ENCODE peak calls at places on chromosome 17, in five cellular contexts. U is fibroblast of lung, D is mammary epithelial cell, Z is heart right ventricle, N is gastrocnemius medialis. V is an unnamed sample.

GRCh38 chr17:30263552-30264333 is 28.0 kb downstream of the BLMH start:
- DNase-seq in U (no peak), D (no peak), Z (no peak), N (no peak), V (no peak)

GRCh38 chr17:58640202-58640601 is 51.6 kb downstream of the TEX14 start:
- DNase-seq in U (no peak), D (no peak), Z (no peak), N (no peak), V (no peak)

GRCh38 chr17:71966459-71967313 is 154.1 kb upstream of the SOX9 start:
- DNase-seq in U (no peak), D (no peak), Z (no peak), N (peak), V (peak)

GRCh38 chr17:79945591-79946255 is 89.9 kb downstream of the TBC1D16 start:
- DNase-seq in U (no peak), D (no peak), Z (no peak), N (no peak), V (no peak)

GRCh38 chr17:49241763-49242312 is 11.3 kb upstream of the PHOSPHO1 start:
- DNase-seq in U (no peak), D (no peak), Z (no peak), N (no peak), V (no peak)

GRCh38 chr17:52032454-52032853 is 126.1 kb downstream of the CA10 start:
- DNase-seq in U (no peak), D (no peak), Z (no peak), N (no peak), V (no peak)

GRCh38 chr17:2400474-2400866 is 390 bp downstream of the MNT start:
- DNase-seq in U (no peak), D (peak), Z (peak), N (no peak), V (no peak)

GRCh38 chr17:37530420-37530819 is 40.7 kb downstream of the DUSP14 start:
- DNase-seq in U (peak), D (no peak), Z (no peak), N (no peak), V (no peak)

GRCh38 chr17:36597229-36597628 is 4.2 kb upstream of the MRM1 start:
- DNase-seq in U (no peak), D (no peak), Z (no peak), N (no peak), V (no peak)

GRCh38 chr17:2230877-2231276 is 72.7 kb downstream of the SMG6 start:
- DNase-seq in U (no peak), D (no peak), Z (no peak), N (no peak), V (no peak)

GRCh38 chr17:81385320-81386111 is 9.7 kb upstream of the BAHCC1 start:
- DNase-seq in U (peak), D (no peak), Z (no peak), N (no peak), V (no peak)

GRCh38 chr17:78924481-78925151 is 571 bp downstream of the TIMP2 start:
- DNase-seq in U (no peak), D (no peak), Z (peak), N (no peak), V (no peak)

GRCh38 chr17:1972429-1973160 is 52.5 kb downstream of the RTN4RL1 start:
- DNase-seq in U (no peak), D (no peak), Z (no peak), N (no peak), V (no peak)

GRCh38 chr17:35521150-35521549 is 16.3 kb downstream of the SLFN12L start:
- DNase-seq in U (no peak), D (no peak), Z (no peak), N (no peak), V (no peak)

GRCh38 chr17:67477687-67478086 is 100.6 kb downstream of the PITPNC1 start:
- DNase-seq in U (peak), D (peak), Z (no peak), N (no peak), V (no peak)

GRCh38 chr17:62704381-62704971 is 77.0 kb downstream of the MRC2 start:
- DNase-seq in U (peak), D (peak), Z (no peak), N (no peak), V (no peak)

GRCh38 chr17:67837965-67838364 is 12.7 kb downstream of the BPTF start:
- DNase-seq in U (no peak), D (no peak), Z (no peak), N (no peak), V (no peak)

GRCh38 chr17:13825526-13826040 is 223.9 kb upstream of the HS3ST3A1 start:
- DNase-seq in U (no peak), D (no peak), Z (no peak), N (no peak), V (no peak)

GRCh38 chr17:67011527-67012175 is 32.7 kb upstream of the CACNG1 start:
- DNase-seq in U (no peak), D (no peak), Z (no peak), N (no peak), V (no peak)

GRCh38 chr17:42394838-42395237 is 6.6 kb upstream of the STAT3 start:
- DNase-seq in U (no peak), D (no peak), Z (no peak), N (no peak), V (no peak)

GRCh38 chr17:32445976-32446375 is 1.7 kb downstream of the PSMD11 start:
- DNase-seq in U (peak), D (no peak), Z (no peak), N (no peak), V (no peak)
- H3K4me3 ChIP-seq in U (peak), D (no peak), Z (peak), N (peak), V (peak)

GRCh38 chr17:28270926-28271325 is 48.1 kb upstream of the TMEM97 start:
- DNase-seq in U (no peak), D (no peak), Z (no peak), N (no peak), V (no peak)

GRCh38 chr17:28271431-28271830 is 47.6 kb upstream of the TMEM97 start:
- DNase-seq in U (no peak), D (no peak), Z (no peak), N (no peak), V (no peak)

GRCh38 chr17:28270055-28270454 is 48.9 kb upstream of the TMEM97 start:
- DNase-seq in U (no peak), D (no peak), Z (no peak), N (no peak), V (no peak)

GRCh38 chr17:28267720-28268609 is 51.0 kb upstream of the TMEM97 start:
- DNase-seq in U (no peak), D (no peak), Z (no peak), N (no peak), V (no peak)

GRCh38 chr17:28268610-28269313 is 50.2 kb upstream of the TMEM97 start:
- DNase-seq in U (no peak), D (no peak), Z (no peak), N (no peak), V (no peak)
- H3K4me3 ChIP-seq in U (no peak), D (no peak), Z (no peak), N (no peak), V (no peak)

DNA sequence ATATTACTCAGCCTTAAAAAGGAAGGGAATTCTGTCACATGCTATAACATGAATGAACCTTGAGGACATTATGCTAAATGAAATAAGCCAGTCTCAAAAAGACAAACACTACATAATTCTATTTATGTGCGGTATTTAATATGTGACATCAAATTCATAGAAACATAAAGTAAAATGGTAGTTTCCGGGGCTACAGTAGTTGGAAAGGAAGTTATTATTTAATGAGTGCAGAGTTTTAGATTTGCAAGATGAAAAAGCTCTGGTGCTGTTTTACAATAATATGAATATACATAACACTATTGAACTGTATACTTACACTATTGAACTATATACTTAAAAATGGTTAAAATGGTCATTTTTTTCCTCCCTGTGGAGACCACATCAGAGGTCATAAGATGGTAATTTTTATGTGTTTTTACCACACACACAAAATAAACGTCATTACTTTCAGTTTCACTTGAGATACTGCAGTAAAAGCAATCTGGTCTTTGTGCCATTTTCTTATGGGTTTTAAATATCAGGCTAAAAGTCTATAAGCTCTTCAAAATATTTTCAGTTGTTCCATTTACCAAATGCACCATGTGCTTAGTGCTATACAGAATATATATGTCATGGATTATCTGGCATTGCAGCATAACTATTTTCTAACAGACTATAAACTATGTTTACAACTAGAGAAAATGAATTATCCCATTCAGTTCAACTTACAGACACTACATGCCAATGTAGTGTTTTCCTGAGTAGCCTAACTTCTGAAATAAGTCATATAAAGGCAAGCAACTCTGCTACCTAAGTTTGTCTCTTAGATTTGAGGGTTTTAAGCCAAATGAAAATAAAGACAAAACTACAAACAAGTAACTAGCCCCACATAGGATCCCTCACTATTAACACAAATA is 90.9 kb downstream of the SPAG9 start:
- DNase-seq in U (peak), D (no peak), Z (no peak), N (no peak), V (no peak)
- H3K4me3 ChIP-seq in U (peak), D (no peak), Z (no peak), N (peak), V (peak)

DNA sequence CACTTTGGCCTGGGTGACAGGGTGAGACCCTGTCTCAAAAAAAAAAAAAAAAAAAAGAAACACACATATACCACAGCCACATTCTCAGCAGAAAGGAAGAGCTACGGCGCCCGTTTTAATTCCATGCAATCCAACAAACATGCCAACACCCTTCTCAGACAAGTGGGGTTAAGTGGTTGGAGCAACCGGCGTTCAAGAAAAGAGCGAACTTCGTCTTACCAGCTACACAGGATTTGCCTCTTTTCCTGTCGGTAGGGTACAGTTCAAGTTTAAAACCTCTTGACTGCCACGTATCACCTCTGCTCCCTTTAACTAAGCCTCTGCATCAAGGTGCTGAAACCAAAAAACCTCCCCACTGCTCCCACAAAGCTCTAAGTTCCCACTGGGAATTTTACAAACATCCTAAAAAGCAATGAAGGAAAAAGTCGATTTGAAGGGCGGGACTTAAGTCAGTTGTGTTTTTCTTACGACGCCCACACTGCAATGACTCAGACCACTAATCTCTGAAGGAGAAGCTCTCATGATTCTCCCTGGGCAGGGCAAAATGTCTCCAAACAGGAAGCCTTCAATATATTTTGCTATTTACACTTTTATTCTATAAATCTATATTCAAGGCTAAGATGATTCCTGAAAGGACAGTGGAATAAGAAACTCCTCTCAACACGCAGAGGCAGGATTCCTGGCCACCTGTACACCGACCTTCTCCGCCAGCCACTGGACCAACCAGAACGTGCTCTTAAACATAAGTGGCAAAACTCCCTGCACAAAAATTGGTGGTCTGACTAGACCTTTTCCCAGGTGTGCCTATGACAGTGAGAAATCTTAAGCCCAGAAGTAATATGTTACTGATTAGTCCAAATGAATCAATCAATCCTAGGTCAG is 18.8 kb downstream of the SRP68 start:
- DNase-seq in U (peak), D (peak), Z (no peak), N (no peak), V (no peak)
- H3K4me3 ChIP-seq in U (no peak), D (no peak), Z (no peak), N (no peak), V (no peak)

GRCh38 chr17:8015236-8015956 is 13.0 kb downstream of the GUCY2D start:
- DNase-seq in U (no peak), D (no peak), Z (no peak), N (no peak), V (no peak)
- H3K4me3 ChIP-seq in U (no peak), D (no peak), Z (peak), N (peak), V (no peak)

GRCh38 chr17:82890926-82891678 is 51.3 kb upstream of the ZNF750 start:
- DNase-seq in U (no peak), D (no peak), Z (peak), N (no peak), V (no peak)
- H3K4me3 ChIP-seq in U (no peak), D (no peak), Z (no peak), N (no peak), V (no peak)

GRCh38 chr17:75945202-75945601 is 4.4 kb upstream of the FBF1 start:
- DNase-seq in U (no peak), D (no peak), Z (no peak), N (no peak), V (no peak)

GRCh38 chr17:75950421-75950820 is 9.6 kb upstream of the FBF1 start:
- DNase-seq in U (no peak), D (no peak), Z (no peak), N (no peak), V (no peak)

DNA sequence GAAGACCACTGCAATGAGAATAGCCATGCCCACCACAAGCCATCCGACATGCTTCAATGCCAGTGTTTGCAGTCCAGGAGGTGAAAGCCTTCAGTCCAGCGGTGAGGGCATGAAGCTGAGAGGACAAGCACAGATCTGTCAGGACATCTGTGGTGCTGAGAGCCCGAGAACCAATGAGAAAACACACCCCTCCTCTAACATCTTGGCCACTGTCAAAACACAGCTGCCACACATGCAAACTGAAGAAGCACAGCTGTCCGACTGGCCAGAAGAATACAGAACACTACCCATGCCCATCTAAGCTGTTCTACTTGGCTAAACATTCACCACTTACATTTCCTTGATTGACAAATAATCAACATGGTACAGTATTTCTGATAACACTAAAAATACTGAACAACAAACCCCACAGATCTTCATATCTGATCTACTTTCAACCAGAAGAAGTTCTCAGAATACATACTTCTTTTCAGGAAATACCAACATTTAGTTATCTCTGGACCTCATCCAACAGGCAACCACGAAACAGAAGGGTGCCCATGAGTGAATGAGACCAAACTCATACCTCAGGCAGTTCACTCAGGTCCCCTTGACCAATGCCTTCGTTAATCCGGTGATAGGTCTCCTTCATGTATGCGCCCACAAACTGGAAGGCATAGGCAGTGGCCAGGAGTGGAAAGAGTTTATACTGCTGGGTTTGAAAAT is 10.2 kb upstream of the FBF1 start:
- DNase-seq in U (peak), D (no peak), Z (no peak), N (no peak), V (no peak)
- H3K4me3 ChIP-seq in U (no peak), D (no peak), Z (no peak), N (no peak), V (no peak)